ENCODE peak calls at places on chromosomes 13 and 19, in eight cellular contexts. N, X, C, A, U, T, D and G are unnamed samples.

GRCh38 chr13:78759704-78760103 is 100.7 kb upstream of the OBI1 start:
- DNase-seq in U (no peak), D (no peak), X (no peak), N (no peak), A (no peak), C (no peak), T (no peak), G (no peak)

GRCh38 chr19:48441360-48442050 is 4.3 kb upstream of the GRWD1 start:
- DNase-seq in D (no peak), A (no peak), X (no peak), C (no peak), T (no peak), U (no peak), N (no peak), G (no peak)

GRCh38 chr13:51805313-51805712 is 1.4 kb upstream of the DHRS12 start:
- DNase-seq in X (no peak), T (no peak), D (no peak), A (no peak), N (no peak), C (no peak), U (no peak), G (no peak)

GRCh38 chr13:43758834-43759233 is 27.9 kb downstream of the ENOX1 start:
- DNase-seq in U (no peak), D (no peak), N (no peak), T (no peak), X (no peak), A (no peak), C (no peak), G (no peak)

GRCh38 chr19:51572908-51573307 is 1.8 kb downstream of the ZNF175 start:
- DNase-seq in X (no peak), T (no peak), A (no peak), C (no peak), D (no peak), U (no peak), N (no peak), G (no peak)

GRCh38 chr19:47766670-47767069 is 11.8 kb upstream of the SELENOW start:
- DNase-seq in N (no peak), U (no peak), D (no peak), T (no peak), C (no peak), A (no peak), X (no peak), G (no peak)

GRCh38 chr13:102580552-102581169 is 16.1 kb upstream of the TPP2 start:
- DNase-seq in C (peak), A (peak), U (no peak), X (no peak), T (no peak), D (no peak), N (no peak), G (peak)

GRCh38 chr13:57992416-57992815 is 360.9 kb downstream of the PCDH17 start:
- DNase-seq in U (no peak), T (no peak), N (no peak), X (no peak), C (no peak), D (no peak), A (no peak), G (no peak)

GRCh38 chr19:38267780-38268430 is 3.5 kb downstream of the SPINT2 start:
- DNase-seq in X (no peak), N (no peak), C (no peak), U (no peak), D (no peak), A (peak), T (no peak), G (no peak)

GRCh38 chr19:10262771-10263170 is 8.1 kb upstream of the ICAM1 start:
- DNase-seq in U (no peak), A (no peak), X (no peak), D (no peak), N (no peak), T (no peak), C (no peak), G (no peak)

GRCh38 chr13:97328222-97328790 is 105.7 kb upstream of the RAP2A start:
- DNase-seq in N (no peak), X (no peak), C (no peak), U (no peak), A (no peak), D (no peak), T (no peak), G (peak)

GRCh38 chr19:46772170-46773017 is 16.0 kb downstream of the SLC1A5 start:
- DNase-seq in N (no peak), A (peak), D (no peak), C (no peak), X (no peak), U (no peak), T (no peak), G (no peak)

GRCh38 chr19:11078893-11079292 is 10.4 kb upstream of the LDLR start:
- DNase-seq in C (no peak), A (no peak), T (no peak), U (no peak), X (no peak), D (no peak), N (no peak), G (no peak)

GRCh38 chr19:40191836-40192646 is 815 bp downstream of the MAP3K10 start:
- DNase-seq in N (no peak), A (no peak), U (peak), D (no peak), T (no peak), C (peak), X (no peak), G (peak)

GRCh38 chr19:55372316-55373081 is 2.2 kb upstream of the IL11 start:
- DNase-seq in X (no peak), C (no peak), N (no peak), D (no peak), U (no peak), T (no peak), A (peak), G (no peak)

GRCh38 chr19:45098521-45099464 is 5.8 kb downstream of the PPP1R37 start:
- DNase-seq in D (no peak), N (no peak), A (no peak), C (no peak), T (no peak), X (peak), U (no peak), G (no peak)

GRCh38 chr19:6076675-6077463 is 33.4 kb downstream of the RFX2 start:
- DNase-seq in T (no peak), C (no peak), A (peak), N (no peak), D (no peak), X (no peak), U (no peak), G (no peak)

GRCh38 chr13:28325022-28325421 is 169.9 kb downstream of the FLT1 start:
- DNase-seq in N (no peak), A (no peak), T (no peak), D (no peak), X (no peak), U (no peak), C (no peak), G (no peak)

GRCh38 chr13:111508902-111509509 is 188.6 kb downstream of the TEX29 start:
- DNase-seq in T (no peak), D (no peak), U (no peak), A (no peak), C (no peak), N (no peak), X (no peak), G (no peak)

GRCh38 chr19:10292206-10292788 is 2.5 kb downstream of the ICAM5 start:
- DNase-seq in U (peak), X (peak), N (peak), T (peak), C (peak), A (no peak), D (peak), G (peak)

GRCh38 chr13:24625870-24626419 is 54.3 kb upstream of the ATP12A start:
- DNase-seq in U (no peak), C (no peak), D (no peak), A (no peak), T (no peak), N (no peak), X (no peak), G (no peak)

GRCh38 chr13:76307157-76307556 is 579.0 kb downstream of the KCTD12 start:
- DNase-seq in C (no peak), D (no peak), U (no peak), N (no peak), X (no peak), T (no peak), A (no peak), G (no peak)
- TF ChIP-seq CTCF in C (no peak), D (no peak), U (no peak), N (no peak), X (no peak), T (no peak), A (no peak), G (no peak)

DNA sequence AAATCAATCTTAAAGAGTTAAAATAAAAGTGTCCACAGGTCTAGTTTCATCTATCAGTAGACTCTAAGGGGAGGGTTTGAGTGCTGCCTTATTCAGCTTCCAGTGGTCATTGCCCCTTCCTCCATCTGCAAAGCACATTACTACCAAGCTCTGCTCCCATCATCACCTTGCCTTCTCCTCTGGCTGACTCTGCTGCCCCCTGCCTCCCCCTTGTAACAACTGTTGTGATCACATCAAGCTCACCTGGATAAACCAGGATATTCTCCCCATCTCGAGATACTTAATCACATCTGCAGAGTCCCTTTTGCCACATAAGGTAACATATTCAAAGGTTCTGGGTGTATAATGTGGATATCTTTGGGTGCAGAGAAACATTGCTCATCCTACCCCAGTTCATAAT is 43.3 kb upstream of the GPC6 start:
- DNase-seq in A (no peak), X (no peak), C (no peak), T (no peak), D (no peak), N (no peak), U (no peak), G (no peak)
- TF ChIP-seq CTCF in A (no peak), X (no peak), C (no peak), T (no peak), D (no peak), N (no peak), U (no peak), G (no peak)

DNA sequence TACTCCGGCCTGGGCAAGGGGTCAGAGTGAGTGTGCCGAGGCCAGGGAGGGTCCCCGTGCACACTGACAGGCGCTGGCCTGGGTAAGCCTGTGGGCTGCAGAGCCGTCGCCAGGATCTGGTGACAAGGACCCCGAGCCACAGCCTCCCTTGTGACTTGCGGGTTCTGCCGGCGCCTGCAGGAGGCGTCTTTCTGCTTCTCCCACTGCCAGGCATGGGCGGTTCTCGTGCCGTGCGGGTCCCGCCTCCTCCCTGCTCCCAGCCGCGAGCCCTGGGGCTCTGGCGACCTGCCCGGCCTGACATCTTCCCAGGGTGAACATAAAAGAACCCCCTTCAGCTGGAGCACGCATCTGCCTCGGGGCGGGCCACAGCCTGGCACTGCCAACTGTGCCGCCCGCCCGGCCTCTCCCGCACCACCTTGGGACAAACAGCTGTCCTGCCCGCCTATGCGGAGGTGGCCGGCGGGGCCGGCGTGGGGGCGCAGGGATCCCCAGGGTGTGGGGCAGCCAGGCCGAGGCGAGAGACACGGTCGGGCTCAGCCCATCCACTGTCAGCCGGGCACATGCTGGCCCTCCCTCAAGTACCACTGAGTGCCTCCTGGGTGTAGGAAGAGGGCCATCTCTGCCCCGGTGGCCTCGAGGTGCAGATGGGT is 1.5 kb upstream of the HCN2 start:
- DNase-seq in U (peak), N (no peak), A (peak), D (peak), C (peak), T (no peak), X (peak), G (peak)
- TF ChIP-seq CTCF in U (no peak), N (no peak), A (peak), D (no peak), C (peak), T (peak), X (peak), G (no peak)

GRCh38 chr13:61880576-61881283 is 465.1 kb upstream of the PCDH20 start:
- DNase-seq in D (no peak), U (no peak), T (no peak), X (no peak), C (no peak), A (no peak), N (no peak), G (peak)
- TF ChIP-seq CTCF in D (no peak), U (peak), T (peak), X (no peak), C (peak), A (peak), N (no peak), G (peak)

GRCh38 chr19:2475018-2475701 is 767 bp upstream of the GADD45B start:
- DNase-seq in U (peak), A (no peak), D (peak), X (peak), T (no peak), N (peak), C (peak), G (no peak)
- TF ChIP-seq CTCF in U (no peak), A (no peak), D (no peak), X (no peak), T (no peak), N (no peak), C (no peak), G (no peak)

DNA sequence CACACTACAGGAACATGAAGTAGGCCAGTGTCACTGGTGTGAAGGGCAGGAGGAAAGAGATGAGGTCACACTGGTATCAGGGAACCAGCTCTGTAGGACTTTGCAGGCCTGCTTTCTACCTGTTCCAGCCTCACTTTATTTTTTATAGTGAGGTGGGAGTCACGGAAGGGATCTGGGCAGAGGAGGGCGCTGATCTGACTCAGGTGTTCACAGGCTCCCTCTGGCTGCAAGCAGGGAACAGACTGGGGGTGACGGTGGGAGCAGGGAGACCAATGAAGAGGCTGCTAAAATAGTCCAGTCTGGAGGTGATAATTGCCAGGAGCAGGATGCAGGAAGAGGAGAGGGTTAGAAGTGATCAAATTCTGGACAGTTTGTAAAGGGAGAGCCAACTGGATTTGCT is 2.8 kb downstream of the THAP8 start:
- DNase-seq in N (no peak), D (no peak), X (no peak), U (no peak), C (no peak), T (no peak), A (no peak), G (peak)
- TF ChIP-seq CTCF in N (no peak), D (no peak), X (no peak), U (no peak), C (no peak), T (no peak), A (no peak), G (no peak)

GRCh38 chr19:57067440-57067839 is 52.3 kb upstream of the USP29 start:
- DNase-seq in D (no peak), X (no peak), N (no peak), C (no peak), T (no peak), A (no peak), U (no peak), G (no peak)

GRCh38 chr19:57068326-57068725 is 51.5 kb upstream of the USP29 start:
- DNase-seq in A (no peak), D (no peak), X (no peak), T (no peak), U (no peak), N (no peak), C (no peak), G (no peak)

GRCh38 chr19:57071414-57071813 is 48.4 kb upstream of the USP29 start:
- DNase-seq in A (no peak), X (no peak), D (no peak), C (no peak), N (no peak), T (no peak), U (no peak), G (no peak)

DNA sequence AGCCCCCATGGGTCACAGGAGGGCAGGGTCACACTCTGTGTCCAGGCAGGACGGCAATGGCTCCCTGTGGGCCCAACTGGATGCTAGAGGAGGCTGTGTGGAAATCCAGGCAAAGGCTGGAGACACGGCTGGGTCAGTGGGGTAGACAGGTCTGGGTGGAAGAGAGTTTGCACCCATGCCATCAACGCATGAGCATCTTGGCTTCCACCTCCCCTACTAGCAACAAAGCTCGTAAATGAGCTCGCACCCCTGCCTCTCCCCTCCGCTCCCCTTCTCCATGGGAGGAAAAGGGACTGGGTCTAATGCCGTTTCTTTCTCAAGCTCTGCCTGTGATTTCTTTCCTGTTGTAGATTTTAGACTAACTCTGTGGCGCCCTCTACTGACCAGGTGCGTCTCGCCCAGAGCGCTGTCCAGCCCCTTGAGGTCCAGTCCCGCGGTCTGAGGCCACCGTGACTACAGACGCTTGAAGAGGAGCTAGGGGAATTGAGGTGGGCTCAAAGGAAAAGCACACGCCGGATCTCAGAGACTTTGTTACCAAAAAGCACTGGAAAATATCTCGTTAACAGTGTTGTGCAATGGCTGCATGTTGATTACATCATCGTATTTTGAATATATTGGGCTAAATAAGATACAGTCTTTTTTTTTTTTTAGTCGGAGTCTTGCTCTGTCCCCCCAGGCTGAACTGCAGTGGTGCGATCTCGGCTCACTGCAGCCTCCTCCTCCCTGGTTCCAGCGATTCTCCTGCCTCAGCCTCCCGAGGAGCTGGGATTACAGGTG is 50.7 kb upstream of the USP29 start:
- DNase-seq in N (no peak), D (no peak), T (no peak), A (no peak), X (peak), U (no peak), C (no peak), G (no peak)
- TF ChIP-seq CTCF in N (no peak), D (no peak), T (no peak), A (peak), X (peak), U (no peak), C (no peak), G (no peak)